ENCODE peak calls at places on chromosomes 4 and X, in eight cellular contexts. F is AG04449, Y is ovary, U is psoas muscle, M is pancreas, W is ascending aorta, Z is NB4, O is WERI-Rb-1. D is an unnamed sample.

GRCh38 chrX:38277802-38278201 is 49.5 kb downstream of the RPGR start:
- DNase-seq in F (no peak), Y (no peak), U (no peak), M (no peak), W (no peak), Z (no peak), O (no peak), D (no peak)

GRCh38 chr4:81227968-81228367 is 12.9 kb upstream of the PRKG2 start:
- DNase-seq in F (no peak), Y (no peak), U (no peak), M (no peak), W (no peak), Z (no peak), O (no peak), D (no peak)

GRCh38 chr4:79862842-79863241 is 210.2 kb downstream of the ANTXR2 start:
- DNase-seq in F (no peak), Y (no peak), U (no peak), M (no peak), W (no peak), Z (no peak), O (peak), D (no peak)

GRCh38 chr4:106021737-106022410 is 126.6 kb downstream of the NPNT start:
- DNase-seq in F (no peak), Y (no peak), U (no peak), M (no peak), W (no peak), Z (peak), O (no peak), D (no peak)

GRCh38 chr4:72473434-72473900 is 95.6 kb downstream of the ADAMTS3 start:
- DNase-seq in F (no peak), Y (no peak), U (no peak), M (no peak), W (no peak), Z (peak), O (no peak), D (no peak)

GRCh38 chr4:168501407-168501806 is 4.6 kb downstream of the PALLD start:
- DNase-seq in F (no peak), Y (no peak), U (no peak), M (no peak), W (no peak), Z (no peak), O (no peak), D (no peak)

GRCh38 chr4:173074501-173074946 is 94.1 kb upstream of the GALNT7 start:
- DNase-seq in F (no peak), Y (no peak), U (no peak), M (no peak), W (no peak), Z (peak), O (no peak), D (no peak)

GRCh38 chr4:6175426-6175825 is 24.9 kb downstream of the JAKMIP1 start:
- DNase-seq in F (no peak), Y (no peak), U (no peak), M (peak), W (no peak), Z (no peak), O (no peak), D (no peak)

GRCh38 chr4:19130836-19131235 is 1109.3 kb upstream of the LCORL start:
- DNase-seq in F (peak), Y (no peak), U (no peak), M (no peak), W (no peak), Z (no peak), O (no peak), D (no peak)

GRCh38 chr4:77917075-77917474 is 54.4 kb downstream of the MRPL1 start:
- DNase-seq in F (no peak), Y (no peak), U (no peak), M (no peak), W (no peak), Z (no peak), O (no peak), D (no peak)

GRCh38 chr4:150115851-150116250 is 37.6 kb downstream of the DCLK2 start:
- DNase-seq in F (no peak), Y (no peak), U (no peak), M (no peak), W (no peak), Z (no peak), O (no peak), D (no peak)

GRCh38 chr4:90328558-90328957 is 201.4 kb downstream of the CCSER1 start:
- DNase-seq in F (no peak), Y (no peak), U (no peak), M (no peak), W (no peak), Z (peak), O (no peak), D (no peak)

GRCh38 chr4:151522790-151523332 is 113.9 kb downstream of the FHIP1A start:
- DNase-seq in F (no peak), Y (no peak), U (no peak), M (no peak), W (no peak), Z (no peak), O (no peak), D (no peak)

GRCh38 chrX:12903646-12904045 is 2.8 kb upstream of the TLR8 start:
- DNase-seq in F (no peak), Y (peak), U (no peak), M (no peak), W (no peak), Z (no peak), O (no peak), D (no peak)

GRCh38 chr4:139229534-139230039 is 50.4 kb downstream of the MGARP start:
- DNase-seq in F (no peak), Y (no peak), U (no peak), M (no peak), W (no peak), Z (peak), O (no peak), D (peak)

GRCh38 chr4:31370866-31371465 is 650.8 kb downstream of the PCDH7 start:
- DNase-seq in F (no peak), Y (no peak), U (no peak), M (no peak), W (no peak), Z (peak), O (peak), D (peak)

GRCh38 chr4:19961092-19961491 is 290.6 kb upstream of the SLIT2 start:
- DNase-seq in F (peak), Y (no peak), U (no peak), M (no peak), W (no peak), Z (no peak), O (no peak), D (no peak)

GRCh38 chrX:38882894-38883620 is 81.8 kb downstream of the MID1IP1 start:
- DNase-seq in F (no peak), Y (no peak), U (no peak), M (no peak), W (peak), Z (peak), O (no peak), D (no peak)

GRCh38 chrX:9291666-9292065 is 173.2 kb upstream of the TBL1X start:
- DNase-seq in F (no peak), Y (no peak), U (no peak), M (no peak), W (no peak), Z (no peak), O (no peak), D (no peak)

GRCh38 chr4:2322227-2322626 is 60.3 kb upstream of the MXD4 start:
- DNase-seq in F (no peak), Y (no peak), U (no peak), M (peak), W (no peak), Z (no peak), O (no peak), D (no peak)

GRCh38 chr4:26074672-26075071 is 160.7 kb downstream of the SMIM20 start:
- DNase-seq in F (no peak), Y (no peak), U (no peak), M (no peak), W (peak), Z (peak), O (no peak), D (peak)

GRCh38 chr4:102345795-102346100 is 466 bp upstream of the SLC39A8 start:
- DNase-seq in F (no peak), Y (no peak), U (no peak), M (no peak), W (no peak), Z (no peak), O (no peak), D (no peak)
- TF ChIP-seq CTCF in F (no peak), Y (no peak), U (no peak), M (no peak), W (peak), Z (no peak), O (no peak), D (no peak)

GRCh38 chrX:48511561-48511960 is 2.8 kb downstream of the PORCN start:
- DNase-seq in F (no peak), Y (no peak), U (no peak), M (no peak), W (no peak), Z (no peak), O (peak), D (no peak)
- TF ChIP-seq CTCF in F (peak), Y (no peak), U (no peak), M (no peak), W (no peak), Z (peak), O (peak), D (peak)

GRCh38 chr4:85474818-85475630 is at the start of gene ARHGAP24:
- DNase-seq in F (peak), Y (peak), U (peak), M (peak), W (peak), Z (peak), O (no peak), D (peak)
- TF ChIP-seq CTCF in F (no peak), Y (no peak), U (no peak), M (no peak), W (no peak), Z (no peak), O (no peak), D (no peak)

DNA sequence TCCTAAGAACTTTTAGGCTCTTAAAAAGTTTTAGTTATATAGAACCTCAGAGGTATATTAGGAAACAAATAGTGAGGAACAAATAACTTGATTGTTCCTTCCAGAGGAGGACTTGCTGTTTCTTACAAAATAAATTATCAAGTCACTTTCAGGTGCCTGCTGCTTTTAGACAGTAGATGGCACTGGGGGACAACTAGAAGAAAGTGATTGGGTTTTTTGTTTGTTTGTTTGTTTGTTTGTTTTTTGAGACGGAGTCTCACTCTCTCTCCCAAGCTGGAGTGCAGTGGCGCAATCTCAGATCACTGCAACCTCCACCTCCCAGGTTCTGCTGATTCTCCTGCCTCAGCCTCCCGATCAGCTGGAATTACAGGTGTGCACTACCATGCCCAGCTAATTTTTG is 35.4 kb upstream of the CDKL5 start:
- DNase-seq in F (no peak), Y (no peak), U (no peak), M (no peak), W (no peak), Z (no peak), O (no peak), D (no peak)
- TF ChIP-seq CTCF in F (no peak), Y (no peak), U (no peak), M (no peak), W (no peak), Z (no peak), O (peak), D (no peak)

GRCh38 chr4:75698162-75698962 is 25.2 kb upstream of the G3BP2 start:
- DNase-seq in F (no peak), Y (no peak), U (no peak), M (no peak), W (peak), Z (peak), O (no peak), D (peak)
- TF ChIP-seq CTCF in F (no peak), Y (no peak), U (no peak), M (no peak), W (no peak), Z (no peak), O (no peak), D (no peak)

DNA sequence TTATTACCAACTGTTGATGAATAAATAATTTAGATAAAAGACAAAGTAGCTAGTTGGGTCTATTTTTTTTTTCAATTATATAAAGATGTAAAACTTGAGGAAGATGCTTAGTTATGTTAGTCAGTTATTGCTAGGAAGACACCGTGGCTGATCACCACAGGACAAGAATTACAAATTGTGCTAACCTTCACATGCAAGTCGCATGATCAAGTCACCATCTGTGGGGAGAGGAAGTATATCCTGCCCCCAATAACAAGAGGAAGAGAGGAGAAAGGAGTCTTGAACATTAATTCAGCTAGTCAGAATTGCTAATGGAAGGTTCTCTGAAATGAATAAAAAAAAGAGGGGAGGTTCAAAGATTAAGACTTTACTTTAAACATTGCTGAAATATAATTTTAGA is 52.3 kb downstream of the CPEB2 start:
- DNase-seq in F (no peak), Y (no peak), U (no peak), M (no peak), W (no peak), Z (no peak), O (no peak), D (no peak)
- TF ChIP-seq CTCF in F (no peak), Y (no peak), U (no peak), M (no peak), W (no peak), Z (no peak), O (no peak), D (no peak)

GRCh38 chrX:48676106-48676892 is 7.3 kb upstream of the WAS start:
- DNase-seq in F (peak), Y (peak), U (peak), M (peak), W (peak), Z (peak), O (peak), D (peak)
- TF ChIP-seq CTCF in F (no peak), Y (no peak), U (no peak), M (no peak), W (no peak), Z (no peak), O (no peak), D (no peak)

DNA sequence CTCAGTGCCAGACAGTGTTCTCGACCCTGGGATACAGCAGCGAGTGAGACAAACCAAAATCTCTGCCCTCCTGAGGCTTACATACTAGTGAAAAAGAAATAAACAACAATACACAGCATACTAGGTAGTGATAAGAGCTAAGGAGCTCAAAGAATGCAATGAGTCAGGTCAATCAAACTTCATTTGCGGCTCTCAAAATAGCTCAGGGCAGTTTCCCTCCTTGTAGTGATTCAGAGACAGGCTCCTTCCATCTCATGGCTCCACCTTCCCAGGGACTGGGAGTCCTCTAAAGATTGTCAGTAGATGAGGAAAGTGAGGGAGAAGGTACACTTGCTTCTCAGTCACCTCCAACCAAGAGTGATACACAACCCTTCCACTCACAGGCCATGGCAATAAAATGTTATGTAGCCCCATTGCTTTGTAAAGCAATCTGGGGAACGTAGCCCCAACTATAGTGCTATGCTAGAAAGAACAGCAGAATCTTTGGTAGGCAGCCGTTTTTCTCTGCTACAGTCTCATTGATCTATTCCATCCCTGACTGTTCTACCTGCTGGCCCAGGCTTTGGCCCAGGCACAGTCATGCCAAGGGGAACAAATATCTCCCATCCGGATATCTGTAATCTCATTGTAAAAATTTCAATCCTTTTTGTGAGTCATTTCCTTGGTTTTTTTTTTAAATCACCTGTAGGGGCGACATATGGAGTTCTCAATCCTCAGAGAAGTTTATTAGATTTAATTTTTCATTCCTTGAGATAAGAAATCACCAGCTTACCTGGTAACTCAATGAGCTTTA is 183.1 kb upstream of the S100G start:
- DNase-seq in F (no peak), Y (no peak), U (no peak), M (no peak), W (no peak), Z (no peak), O (no peak), D (no peak)
- TF ChIP-seq CTCF in F (no peak), Y (no peak), U (no peak), M (no peak), W (no peak), Z (no peak), O (no peak), D (no peak)

GRCh38 chrX:130027569-130027968 is 45.1 kb downstream of the BCORL1 start:
- DNase-seq in F (no peak), Y (no peak), U (no peak), M (no peak), W (no peak), Z (no peak), O (no peak), D (no peak)

GRCh38 chrX:130028196-130028595 is 45.8 kb downstream of the BCORL1 start:
- DNase-seq in F (no peak), Y (peak), U (peak), M (peak), W (no peak), Z (peak), O (peak), D (peak)

GRCh38 chrX:130020661-130021324 is 38.4 kb downstream of the BCORL1 start:
- DNase-seq in F (no peak), Y (no peak), U (no peak), M (no peak), W (no peak), Z (no peak), O (no peak), D (no peak)

GRCh38 chrX:130025256-130025655 is 42.8 kb downstream of the BCORL1 start:
- DNase-seq in F (no peak), Y (no peak), U (no peak), M (no peak), W (no peak), Z (no peak), O (no peak), D (no peak)

GRCh38 chrX:130024127-130024526 is 41.7 kb downstream of the BCORL1 start:
- DNase-seq in F (no peak), Y (peak), U (peak), M (no peak), W (peak), Z (peak), O (peak), D (peak)
- TF ChIP-seq CTCF in F (no peak), Y (no peak), U (no peak), M (no peak), W (no peak), Z (no peak), O (no peak), D (no peak)

GRCh38 chr4:36402008-36402758 is 120.8 kb downstream of the DTHD1 start:
- DNase-seq in F (no peak), Y (no peak), U (no peak), M (no peak), W (no peak), Z (no peak), O (no peak), D (no peak)

GRCh38 chr4:36394352-36394903 is 113.0 kb downstream of the DTHD1 start:
- DNase-seq in F (no peak), Y (no peak), U (no peak), M (no peak), W (no peak), Z (no peak), O (no peak), D (no peak)

GRCh38 chr4:36399762-36400353 is 118.4 kb downstream of the DTHD1 start:
- DNase-seq in F (no peak), Y (no peak), U (no peak), M (no peak), W (no peak), Z (peak), O (peak), D (peak)
- TF ChIP-seq CTCF in F (no peak), Y (no peak), U (peak), M (peak), W (no peak), Z (peak), O (peak), D (peak)